ENCODE peak calls at places on chromosomes 13 and 19, in seven cellular contexts. J is neuronal stem cell, H is HCT116, G is astrocyte, V is fibroblast of lung, E is neural progenitor cell, C is mesenchymal stem cell. U is an unnamed sample.

GRCh38 chr19:57302020-57302465 is 18.2 kb upstream of the ZNF543 start:
- DNase-seq in J (no peak), H (no peak), G (peak), V (peak), E (no peak), C (peak), U (no peak)

GRCh38 chr13:29791997-29792775 is 58.2 kb downstream of the UBL3 start:
- DNase-seq in J (no peak), H (no peak), G (peak), V (peak), E (no peak), C (no peak), U (no peak)

GRCh38 chr19:804419-805160 is 7.3 kb downstream of the PTBP1 start:
- DNase-seq in J (no peak), H (no peak), G (no peak), V (no peak), E (no peak), C (no peak), U (no peak)

GRCh38 chr13:106140476-106140875 is 395.0 kb downstream of the EFNB2 start:
- DNase-seq in J (no peak), H (no peak), G (no peak), V (no peak), E (no peak), C (no peak), U (no peak)

GRCh38 chr13:32256243-32256642 is 58.9 kb downstream of the ZAR1L start:
- DNase-seq in J (no peak), H (no peak), G (no peak), V (no peak), E (no peak), C (no peak), U (no peak)

GRCh38 chr13:44904982-44905381 is 84.3 kb downstream of the NUFIP1 start:
- DNase-seq in J (no peak), H (no peak), G (peak), V (peak), E (no peak), C (peak), U (peak)

GRCh38 chr19:55909801-55910200 is 22.3 kb downstream of the NLRP13 start:
- DNase-seq in J (no peak), H (no peak), G (no peak), V (no peak), E (no peak), C (no peak), U (no peak)

GRCh38 chr19:33470040-33470330 is 51.6 kb downstream of the PEPD start:
- DNase-seq in J (no peak), H (no peak), G (no peak), V (no peak), E (no peak), C (no peak), U (no peak)

GRCh38 chr19:37975071-37975470 is 68.1 kb downstream of the SIPA1L3 start:
- DNase-seq in J (no peak), H (no peak), G (no peak), V (no peak), E (no peak), C (no peak), U (no peak)

GRCh38 chr13:102235689-102236088 is 166.2 kb downstream of the FGF14 start:
- DNase-seq in J (no peak), H (no peak), G (no peak), V (no peak), E (no peak), C (no peak), U (no peak)

GRCh38 chr19:45357445-45357783 is 13.0 kb downstream of the ERCC2 start:
- DNase-seq in J (no peak), H (no peak), G (no peak), V (no peak), E (no peak), C (no peak), U (no peak)

GRCh38 chr19:39617745-39618144 is 15.4 kb downstream of the LGALS13 start:
- DNase-seq in J (no peak), H (no peak), G (no peak), V (no peak), E (no peak), C (no peak), U (no peak)

GRCh38 chr19:39052243-39052746 is 19.9 kb upstream of the FBXO27 start:
- DNase-seq in J (peak), H (no peak), G (no peak), V (peak), E (peak), C (peak), U (peak)

GRCh38 chr19:2016041-2016807 is 710 bp upstream of the BTBD2 start:
- DNase-seq in J (peak), H (peak), G (peak), V (peak), E (peak), C (peak), U (peak)

GRCh38 chr13:61880576-61881283 is 465.1 kb upstream of the PCDH20 start:
- DNase-seq in J (no peak), H (peak), G (no peak), V (peak), E (peak), C (peak), U (no peak)

GRCh38 chr19:1214862-1215731 is 9.5 kb downstream of the STK11 start:
- DNase-seq in J (no peak), H (no peak), G (no peak), V (peak), E (no peak), C (no peak), U (no peak)

GRCh38 chr13:27311518-27312208 is 41.0 kb downstream of the RASL11A start:
- DNase-seq in J (no peak), H (no peak), G (no peak), V (no peak), E (no peak), C (no peak), U (no peak)

GRCh38 chr19:42250666-42251531 is 4.0 kb downstream of the ERF start:
- DNase-seq in J (no peak), H (no peak), G (no peak), V (peak), E (no peak), C (peak), U (no peak)

GRCh38 chr19:55322495-55322894 is 2.6 kb downstream of the TMEM150B start:
- DNase-seq in J (no peak), H (no peak), G (no peak), V (no peak), E (no peak), C (no peak), U (peak)

GRCh38 chr19:58513213-58513693 is 1.5 kb upstream of the SLC27A5 start:
- DNase-seq in J (no peak), H (no peak), G (no peak), V (no peak), E (no peak), C (no peak), U (no peak)

GRCh38 chr13:22027561-22027960 is 356.7 kb downstream of the FGF9 start:
- DNase-seq in J (no peak), H (no peak), G (no peak), V (no peak), E (no peak), C (peak), U (no peak)

GRCh38 chr13:97028441-97029299 is 34.4 kb upstream of the OXGR1 start:
- DNase-seq in J (peak), H (peak), G (peak), V (peak), E (peak), C (peak), U (peak)
- H3K9ac ChIP-seq in J (no peak), H (no peak), G (no peak), V (no peak), E (no peak), C (peak), U (peak)

DNA sequence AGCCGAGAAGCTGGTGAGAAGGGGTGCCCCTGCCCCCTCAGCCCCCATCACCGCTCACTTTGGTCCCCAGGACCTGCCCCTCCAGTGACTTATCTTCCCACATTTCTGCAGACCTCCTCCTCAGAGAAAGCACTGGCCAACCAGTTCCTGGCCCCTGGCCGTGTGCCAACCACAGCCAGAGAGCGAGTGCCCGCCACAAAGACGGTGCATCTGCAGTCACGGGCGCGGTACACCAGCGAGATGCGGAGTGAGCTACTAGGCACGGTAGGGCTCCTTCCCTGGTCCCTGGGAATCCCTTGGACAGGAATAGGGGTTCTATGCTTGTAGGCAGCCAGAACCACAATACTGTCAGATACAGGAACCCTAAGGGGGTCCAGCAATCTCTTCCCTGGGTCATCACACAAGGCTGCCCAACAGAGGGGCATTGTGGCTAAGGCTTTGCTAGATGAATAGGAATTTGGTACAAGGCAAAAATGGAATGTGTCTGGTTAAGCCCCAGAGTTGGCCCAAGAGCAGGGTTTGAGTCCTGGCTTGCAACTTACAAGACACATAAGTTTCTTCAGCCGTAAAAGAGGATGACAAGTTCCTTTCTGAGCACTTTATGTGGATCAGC is 1.0 kb downstream of the USE1 start:
- DNase-seq in J (no peak), H (no peak), G (no peak), V (no peak), E (no peak), C (no peak), U (no peak)
- H3K4me3 ChIP-seq in J (peak), H (peak), G (peak), V (peak), E (peak), C (peak), U (peak)

DNA sequence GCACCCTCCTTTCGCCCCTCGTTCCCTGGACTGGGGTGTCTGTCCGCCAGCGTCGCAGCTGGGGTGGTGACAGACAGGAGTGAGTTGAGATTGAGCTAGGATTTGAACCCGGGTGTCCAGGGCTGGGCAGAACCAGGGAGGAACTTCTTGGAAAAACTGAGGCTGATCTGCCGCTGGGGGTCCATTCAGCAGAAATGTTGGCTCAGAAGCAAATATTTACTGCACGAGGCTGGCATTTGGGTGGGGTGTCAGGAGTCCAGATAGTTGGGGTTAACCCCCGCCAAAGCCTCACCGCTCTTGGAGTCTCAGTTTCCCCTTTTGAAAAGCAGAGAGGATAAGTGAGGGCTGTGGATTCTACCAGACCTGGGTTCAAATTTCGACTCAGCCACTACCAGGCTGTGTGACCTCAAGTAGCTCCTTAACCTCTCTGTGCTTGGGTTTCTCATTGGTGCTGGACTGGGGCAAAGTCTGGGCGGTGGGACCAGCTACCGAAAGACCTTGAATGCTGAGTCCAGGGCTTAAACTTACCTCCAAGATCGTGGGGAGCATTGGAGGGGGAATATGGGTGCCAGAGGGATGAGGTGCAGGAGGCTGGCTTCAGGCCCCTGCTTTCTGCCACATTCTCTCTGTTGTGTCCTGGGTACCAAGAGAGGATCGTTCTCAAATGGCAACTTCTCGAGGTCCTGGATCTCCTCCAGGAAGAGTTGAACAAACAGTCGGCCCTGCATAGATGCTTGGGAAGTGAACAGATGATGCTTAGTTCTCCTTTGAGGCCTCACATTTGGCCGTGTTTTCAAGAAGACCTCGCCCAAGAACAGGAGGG is 21.1 kb downstream of the MAST3 start:
- DNase-seq in J (no peak), H (no peak), G (no peak), V (peak), E (no peak), C (no peak), U (no peak)
- H3K9ac ChIP-seq in J (peak), H (peak), G (peak), V (peak), E (peak), C (peak), U (peak)

GRCh38 chr19:29018542-29018941 is 194.4 kb downstream of the UQCRFS1 start:
- DNase-seq in J (no peak), H (no peak), G (no peak), V (no peak), E (no peak), C (no peak), U (no peak)

GRCh38 chr19:29022599-29022998 is 190.4 kb downstream of the UQCRFS1 start:
- DNase-seq in J (no peak), H (no peak), G (no peak), V (no peak), E (no peak), C (no peak), U (no peak)

GRCh38 chr19:29019403-29019802 is 193.5 kb downstream of the UQCRFS1 start:
- DNase-seq in J (no peak), H (no peak), G (no peak), V (no peak), E (no peak), C (no peak), U (no peak)

GRCh38 chr19:29017788-29018187 is 195.2 kb downstream of the UQCRFS1 start:
- DNase-seq in J (no peak), H (no peak), G (no peak), V (no peak), E (no peak), C (no peak), U (no peak)

GRCh38 chr19:29022165-29022564 is 190.8 kb downstream of the UQCRFS1 start:
- DNase-seq in J (no peak), H (no peak), G (no peak), V (no peak), E (no peak), C (no peak), U (no peak)
- H3K4me3 ChIP-seq in J (no peak), H (no peak), G (no peak), V (no peak), E (no peak), C (no peak), U (no peak)

U was measured in colonic mucosa.